ENCODE peak calls at places on chromosomes 1 and 21, in seven cellular contexts. K is HFF-Myc, O is transverse colon, L is fibroblast of pulmonary artery, H is K562, M is H9, S is neural crest cell. I is an unnamed sample.

GRCh38 chr1:165695011-165695410 is 3.4 kb downstream of the ALDH9A1 start:
- DNase-seq in K (no peak), M (no peak), L (no peak), O (no peak), H (no peak), S (no peak), I (no peak)

GRCh38 chr1:28684937-28685336 is 16.4 kb downstream of the GMEB1 start:
- DNase-seq in S (no peak), H (peak; percentile 49), K (no peak), M (no peak), O (no peak), L (no peak), I (no peak)

GRCh38 chr1:110243146-110243545 is 33.0 kb downstream of the KCNC4 start:
- DNase-seq in H (no peak), S (no peak), M (no peak), O (no peak), L (no peak), K (no peak), I (no peak)

GRCh38 chr1:50023292-50024159 is at the start of gene AGBL4:
- DNase-seq in H (peak; percentile 66), L (peak; percentile 8), S (no peak), M (peak; percentile 64), K (no peak), O (peak; percentile 39), I (peak; percentile 13)

GRCh38 chr1:165496493-165496892 is 47.3 kb upstream of the LRRC52 start:
- DNase-seq in M (no peak), H (no peak), L (no peak), O (no peak), S (no peak), K (no peak), I (no peak)

GRCh38 chr1:237681210-237681609 is 209.5 kb downstream of the ZP4 start:
- DNase-seq in L (no peak), O (no peak), M (no peak), H (no peak), K (no peak), S (no peak), I (no peak)

GRCh38 chr21:42624095-42624830 is 29.2 kb upstream of the PDE9A start:
- DNase-seq in O (peak; percentile 29), L (no peak), S (no peak), H (no peak), K (no peak), M (no peak), I (no peak)

GRCh38 chr21:32240708-32241433 is 38.0 kb downstream of the MIS18A start:
- DNase-seq in O (no peak), S (no peak), K (no peak), L (no peak), M (no peak), H (no peak), I (peak; percentile 69)

GRCh38 chr1:147833231-147833840 is 69.3 kb upstream of the GJA8 start:
- DNase-seq in H (no peak), O (no peak), L (no peak), M (peak; percentile 71), S (no peak), K (no peak), I (no peak)

GRCh38 chr1:206606867-206607266 is 5.4 kb downstream of the EIF2D start:
- DNase-seq in M (no peak), K (peak; percentile 22), H (peak; percentile 78), O (no peak), S (no peak), L (peak; percentile 49), I (peak; percentile 53)

GRCh38 chr1:87278791-87279190 is 49.9 kb upstream of the LMO4 start:
- DNase-seq in M (no peak), K (no peak), H (no peak), L (peak; percentile 46), S (no peak), O (no peak), I (no peak)

GRCh38 chr1:181438013-181438412 is 45.3 kb upstream of the CACNA1E start:
- DNase-seq in K (no peak), L (no peak), H (no peak), M (no peak), S (no peak), O (no peak), I (no peak)

GRCh38 chr21:34183331-34183928 is 110.1 kb downstream of the MRPS6 start:
- DNase-seq in H (no peak), M (no peak), L (no peak), O (no peak), K (no peak), S (no peak), I (no peak)

GRCh38 chr1:156894711-156895407 is 1.3 kb downstream of the PEAR1 start:
- DNase-seq in S (no peak), M (no peak), H (peak; percentile 91), K (no peak), L (peak; percentile 49), O (no peak), I (no peak)

GRCh38 chr21:39845581-39846130 is 21.6 kb upstream of the PCP4 start:
- DNase-seq in L (no peak), M (no peak), K (no peak), H (no peak), S (no peak), O (no peak), I (no peak)

GRCh38 chr1:230381049-230381467 is 45.1 kb downstream of the PGBD5 start:
- DNase-seq in L (no peak), O (peak; percentile 16), H (no peak), S (no peak), M (no peak), K (no peak), I (peak; percentile 36)

GRCh38 chr1:92556350-92556749 is 69.6 kb upstream of the GFI1 start:
- DNase-seq in M (no peak), K (no peak), L (no peak), O (no peak), H (no peak), S (no peak), I (no peak)

GRCh38 chr1:156540955-156541354 is 31.4 kb downstream of the IQGAP3 start:
- DNase-seq in M (no peak), S (no peak), H (no peak), O (no peak), L (no peak), K (no peak), I (no peak)

GRCh38 chr1:230561570-230561969 is 80.7 kb upstream of the COG2 start:
- DNase-seq in S (no peak), L (no peak), K (no peak), H (no peak), M (no peak), O (no peak), I (no peak)

GRCh38 chr1:224459051-224459450 is 24.5 kb upstream of the WDR26 start:
- DNase-seq in M (no peak), S (no peak), H (no peak), L (peak; percentile 17), O (no peak), K (no peak), I (no peak)

GRCh38 chr1:108877324-108877812 is 583 bp downstream of the GPSM2 start:
- DNase-seq in L (peak; percentile 42), K (no peak), H (no peak), S (peak; percentile 13), O (peak; percentile 27), M (no peak), I (no peak)

GRCh38 chr1:21680918-21681317 is 11.8 kb upstream of the RAP1GAP start:
- DNase-seq in L (no peak), K (no peak), O (no peak), H (no peak), M (no peak), S (no peak), I (no peak)

DNA sequence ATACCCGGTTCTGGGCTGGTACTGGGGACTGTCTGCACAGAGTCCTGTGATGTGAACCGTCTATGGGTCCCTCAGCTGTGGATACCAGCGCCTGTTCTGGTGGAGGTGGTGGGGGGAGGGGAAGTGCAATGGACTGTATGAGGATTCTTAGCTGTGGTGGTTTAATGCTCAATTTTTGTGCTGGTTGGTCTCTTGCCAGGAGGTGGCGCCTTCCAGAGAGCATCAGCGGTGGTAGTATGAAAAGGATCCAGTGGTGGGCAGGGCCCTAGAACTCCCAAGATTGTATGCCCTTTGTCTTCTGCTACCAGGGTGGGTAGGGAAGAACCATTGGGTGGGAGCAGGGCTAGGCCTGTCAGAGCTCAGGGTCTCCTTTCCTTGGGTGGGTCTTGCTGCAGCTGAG is 89.4 kb upstream of the B3GALT2 start:
- DNase-seq in S (no peak), M (peak; percentile 75), K (no peak), L (no peak), H (no peak), O (no peak), I (no peak)
- TF ChIP-seq CTCF in S (no peak), M (peak; percentile 60), K (no peak), L (no peak), H (peak; percentile 29), O (no peak), I (no peak)

GRCh38 chr1:48530727-48531351 is 58.8 kb upstream of the SPATA6 start:
- DNase-seq in L (peak; percentile 51), S (peak; percentile 65), K (peak; percentile 17), M (peak; percentile 94), H (peak; percentile 90), O (peak; percentile 78), I (peak; percentile 58)
- TF ChIP-seq CTCF in L (peak; percentile 72), S (peak; percentile 84), K (peak; percentile 94), M (peak; percentile 99), H (peak; percentile 93), O (peak; percentile 60), I (peak; percentile 92)

GRCh38 chr1:192579319-192579738 is 3.8 kb downstream of the RGS1 start:
- DNase-seq in L (peak; percentile 28), M (no peak), K (no peak), O (no peak), H (no peak), S (no peak), I (no peak)

GRCh38 chr1:192581131-192581927 is 5.8 kb downstream of the RGS1 start:
- DNase-seq in O (no peak), S (no peak), K (no peak), L (no peak), H (no peak), M (no peak), I (no peak)

GRCh38 chr1:192578144-192578909 is 2.8 kb downstream of the RGS1 start:
- DNase-seq in H (no peak), M (no peak), S (no peak), L (no peak), O (no peak), K (no peak), I (no peak)

GRCh38 chr1:192577145-192578140 is 1.9 kb downstream of the RGS1 start:
- DNase-seq in L (no peak), M (no peak), O (no peak), H (no peak), K (no peak), S (no peak), I (peak; percentile 35)

DNA sequence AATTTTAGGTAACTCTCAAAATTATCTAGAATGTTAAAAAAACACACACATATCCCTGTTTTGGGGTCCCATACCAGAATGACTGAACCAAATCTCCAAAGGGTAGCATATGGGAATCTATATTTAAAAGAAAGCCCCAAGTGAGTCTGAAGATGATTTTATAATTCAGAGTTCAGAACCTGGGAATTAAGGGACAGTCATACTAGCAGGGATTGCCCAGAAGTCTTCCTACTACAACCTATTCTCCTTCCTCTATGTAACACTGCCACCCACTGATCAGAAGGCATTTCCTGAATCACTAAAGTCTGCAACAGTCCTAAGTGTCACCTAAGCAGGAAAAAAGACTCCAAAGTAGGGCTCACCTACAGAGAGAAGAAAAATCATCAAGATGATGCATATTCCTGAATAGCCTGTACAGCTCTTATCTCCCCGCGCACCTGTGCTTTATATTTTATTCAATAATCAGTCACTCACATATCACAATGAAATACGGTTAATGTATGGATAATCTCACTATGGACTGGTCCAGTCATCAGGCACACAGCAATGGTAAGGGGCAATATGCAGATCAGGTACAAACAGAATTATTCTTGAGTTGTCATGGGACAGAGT is 4.9 kb downstream of the RGS1 start:
- DNase-seq in K (peak; percentile 56), O (peak; percentile 16), M (no peak), H (no peak), S (no peak), L (peak; percentile 83), I (peak; percentile 32)
- TF ChIP-seq CTCF in K (peak; percentile 56), O (peak; percentile 18), M (peak; percentile 53), H (no peak), S (peak; percentile 40), L (peak; percentile 67), I (peak; percentile 74)

GRCh38 chr1:222547260-222547614 is 667 bp downstream of the HHIPL2 start:
- DNase-seq in K (no peak), M (no peak), L (no peak), S (no peak), O (no peak), H (no peak), I (no peak)
- TF ChIP-seq CTCF in K (no peak), M (no peak), L (no peak), S (no peak), O (no peak), H (no peak), I (no peak)